ENCODE peak calls at places on chromosomes 6 and 20, in five cellular contexts. C is heart right ventricle, K is endothelial cell, M is transverse colon, Z is progenitor cell of endocrine pancreas. P is an unnamed sample.

GRCh38 chr6:159654483-159655098 is 38.5 kb downstream of the SOD2 start:
- DNase-seq in K (no peak), Z (no peak), C (no peak), M (no peak), P (peak; percentile 14)

GRCh38 chr20:13554706-13555105 is 84.0 kb downstream of the TASP1 start:
- DNase-seq in Z (no peak), C (no peak), M (no peak), K (no peak), P (no peak)

GRCh38 chr6:108988291-108988690 is 106.4 kb downstream of the SESN1 start:
- DNase-seq in K (no peak), M (no peak), Z (no peak), C (no peak), P (no peak)

GRCh38 chr6:151118453-151119123 is 121.2 kb upstream of the AKAP12 start:
- DNase-seq in Z (no peak), K (no peak), C (no peak), M (no peak), P (no peak)

GRCh38 chr6:160438481-160438880 is 90.3 kb downstream of the SLC22A3 start:
- DNase-seq in M (no peak), K (no peak), C (no peak), Z (no peak), P (no peak)

GRCh38 chr6:44969446-44970175 is 358.5 kb upstream of the RUNX2 start:
- DNase-seq in M (no peak), C (no peak), Z (no peak), K (no peak), P (no peak)

GRCh38 chr6:80742481-80742880 is 636.0 kb downstream of the BCKDHB start:
- DNase-seq in M (no peak), K (peak; percentile 10), Z (no peak), C (no peak), P (no peak)

GRCh38 chr6:170232186-170233002 is 58.5 kb downstream of the DLL1 start:
- DNase-seq in Z (no peak), K (no peak), C (no peak), M (no peak), P (peak; percentile 8)

GRCh38 chr20:59948828-59949720 is 8.9 kb downstream of the FAM217B start:
- DNase-seq in M (no peak), K (peak; percentile 19), C (no peak), Z (no peak), P (peak; percentile 19)

GRCh38 chr6:65113581-65113980 is 593.4 kb downstream of the EYS start:
- DNase-seq in M (no peak), C (no peak), Z (no peak), K (no peak), P (no peak)

GRCh38 chr20:31712112-31712553 is 10.5 kb downstream of the BCL2L1 start:
- DNase-seq in M (no peak), C (no peak), Z (no peak), K (no peak), P (no peak)

GRCh38 chr20:59159822-59160740 is 3.5 kb upstream of the ZNF831 start:
- DNase-seq in K (no peak), Z (no peak), C (no peak), M (peak; percentile 40), P (no peak)

GRCh38 chr6:137970368-137970767 is 103.3 kb downstream of the TNFAIP3 start:
- DNase-seq in C (no peak), M (no peak), K (peak; percentile 9), Z (no peak), P (no peak)

DNA sequence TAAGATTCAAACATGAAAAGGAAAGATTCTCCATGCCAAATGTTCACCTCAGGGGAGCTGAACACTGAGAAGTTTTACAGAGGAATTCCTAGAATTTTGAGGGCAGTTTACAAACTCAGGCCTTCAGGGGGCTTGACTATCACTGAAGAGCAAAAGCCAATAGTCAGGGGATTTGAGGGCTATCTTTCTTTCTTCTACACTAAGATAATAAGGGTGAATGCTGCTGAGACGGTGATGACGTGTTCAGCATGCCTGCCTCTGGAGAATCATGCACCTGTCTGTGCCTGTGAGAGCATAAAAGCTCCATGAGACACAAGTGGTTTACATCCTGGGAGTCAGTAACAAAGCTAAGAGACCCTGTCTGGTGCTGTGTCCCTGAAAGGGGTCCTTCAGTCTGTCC is 1085.6 kb downstream of the KIF16B start:
- DNase-seq in C (no peak), Z (no peak), K (no peak), M (no peak), P (no peak)
- TF ChIP-seq CTCF in C (no peak), Z (no peak), K (no peak), M (no peak), P (no peak)

DNA sequence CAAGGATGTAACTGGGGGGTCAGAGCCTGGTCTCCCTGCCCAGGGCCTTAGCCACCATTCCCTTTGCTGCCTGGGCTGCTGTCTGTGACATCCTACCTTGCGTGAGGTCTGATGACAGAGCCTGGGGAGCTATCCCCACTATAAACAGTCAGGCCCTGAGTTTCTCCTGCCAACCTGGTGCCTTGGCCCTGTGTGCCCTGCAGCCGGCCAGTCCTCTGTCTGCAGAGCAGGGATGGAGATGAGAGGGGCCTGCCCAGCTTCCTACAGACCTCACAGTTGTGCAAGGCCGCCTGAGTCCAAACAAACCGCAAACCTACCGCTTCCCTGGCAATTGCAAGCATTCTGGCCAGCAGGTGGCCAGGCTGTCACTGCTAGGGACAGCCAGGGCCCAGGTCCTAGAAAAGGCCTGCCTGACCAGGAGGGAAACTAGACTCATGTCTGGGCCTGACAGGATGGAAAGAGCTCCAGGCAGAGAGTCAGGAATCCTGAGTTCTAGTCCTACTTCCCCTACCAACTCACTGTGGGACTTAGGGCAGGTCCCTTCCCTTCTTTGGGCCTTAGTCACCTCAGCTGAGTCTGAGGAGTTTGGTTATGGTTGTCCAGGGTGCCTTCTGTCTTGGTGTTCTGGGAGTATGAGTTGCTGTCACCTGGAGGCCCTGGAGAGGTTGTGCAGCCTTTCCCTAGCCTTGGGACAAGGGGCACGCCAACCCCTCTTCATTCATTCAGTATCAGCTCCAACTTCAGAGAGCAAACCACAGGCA is 86.2 kb downstream of the VEGFA start:
- DNase-seq in M (peak; percentile 41), K (peak; percentile 52), Z (peak; percentile 43), C (peak; percentile 30), P (peak; percentile 49)
- TF ChIP-seq CTCF in M (peak; percentile 56), K (peak; percentile 26), Z (peak; percentile 71), C (peak; percentile 19), P (peak; percentile 56)

GRCh38 chr6:157953580-157954091 is 28.0 kb upstream of the SYNJ2 start:
- DNase-seq in Z (no peak), K (no peak), M (no peak), C (no peak), P (no peak)

GRCh38 chr6:157955675-157956074 is 26.0 kb upstream of the SYNJ2 start:
- DNase-seq in Z (no peak), M (no peak), K (no peak), C (no peak), P (no peak)

GRCh38 chr6:157954150-157955117 is 27.2 kb upstream of the SYNJ2 start:
- DNase-seq in Z (peak; percentile 56), M (peak; percentile 90), K (peak; percentile 32), C (no peak), P (no peak)

GRCh38 chr6:157952751-157953479 is 28.7 kb upstream of the SYNJ2 start:
- DNase-seq in Z (no peak), K (no peak), M (peak; percentile 38), C (no peak), P (no peak)

DNA sequence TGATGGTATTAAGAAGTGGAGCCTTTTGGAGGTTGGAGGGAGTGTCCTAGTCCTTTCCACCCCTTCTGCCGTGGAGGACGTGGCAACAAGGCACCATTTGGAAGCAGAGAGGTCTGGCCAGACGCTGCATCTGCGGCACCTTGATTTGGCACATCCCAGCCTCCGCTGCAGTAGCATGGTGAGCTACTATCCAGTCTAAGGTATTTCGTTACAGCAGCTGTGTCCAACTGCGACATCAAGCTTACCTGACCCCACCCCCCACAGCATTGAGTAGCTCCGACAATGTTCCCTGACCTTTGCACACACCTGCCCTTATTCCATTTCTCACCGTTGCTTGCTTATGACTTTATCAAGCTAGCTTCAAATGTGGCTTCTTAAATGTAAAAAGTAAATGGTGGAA is 29.8 kb upstream of the SYNJ2 start:
- DNase-seq in C (no peak), Z (no peak), M (peak; percentile 77), K (no peak), P (no peak)
- TF ChIP-seq CTCF in C (no peak), Z (no peak), M (no peak), K (no peak), P (no peak)

GRCh38 chr6:144809120-144809519 is 524.0 kb downstream of the UTRN start:
- DNase-seq in K (no peak), Z (no peak), C (no peak), M (no peak), P (no peak)
- TF ChIP-seq CTCF in K (no peak), Z (no peak), C (no peak), M (no peak), P (no peak)

GRCh38 chr6:88161921-88162320 is 4.2 kb downstream of the CNR1 start:
- DNase-seq in M (no peak), K (no peak), C (no peak), Z (no peak), P (no peak)

DNA sequence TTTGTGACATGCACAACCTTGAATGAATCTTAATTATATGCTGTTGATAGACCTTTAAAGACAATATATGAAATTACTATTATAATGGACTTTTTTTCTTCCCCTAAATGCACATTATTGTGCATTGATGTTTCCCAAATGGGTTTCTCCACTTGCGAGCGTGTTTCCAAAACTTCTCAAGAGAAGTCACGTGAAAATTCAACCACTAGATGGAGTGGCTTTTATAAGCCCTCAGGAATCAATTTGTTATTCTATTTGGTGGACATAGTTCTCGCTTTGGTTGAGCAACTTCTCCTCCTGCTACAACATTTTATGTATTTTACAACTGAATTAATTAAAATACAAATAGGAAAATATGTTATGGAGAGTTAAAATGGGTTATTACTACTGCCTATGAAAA is 9.0 kb downstream of the CNR1 start:
- DNase-seq in Z (no peak), M (no peak), C (no peak), K (no peak), P (no peak)
- TF ChIP-seq CTCF in Z (peak; percentile 23), M (no peak), C (no peak), K (no peak), P (peak; percentile 18)

P was measured in nephron progenitor cell.